ENCODE peak calls at places on chromosomes 11 and 22, in ten cellular contexts. One of them, this sample, is unnamed.

GRCh38 chr11:75576445-75577049 is 14.5 kb downstream of the SERPINH1 start:
- DNase-seq in GM12878: peak
- DNase-seq in stimulated activated CD4-positive, alpha-beta T cell treated with anti-CD3 and anti-CD28 coated beads, Interleukin-1b, Interleukin-23, amount 100 ng/mL, for 1 hour: no peak
- DNase-seq in NAMALWA: peak
- DNase-seq in LoVo: peak
- DNase-seq in fibroblast of villous mesenchyme: peak
- DNase-seq in mucosa of gallbladder: peak
- DNase-seq in renal cortical epithelial cell: peak
- DNase-seq in NCI-H1092: no peak
- DNase-seq in NCI-H524: no peak
- DNase-seq in this sample: peak

GRCh38 chr11:134271978-134272377 is 4.2 kb upstream of the GLB1L3 start:
- DNase-seq in NCI-H1092: no peak
- DNase-seq in mucosa of gallbladder: no peak
- DNase-seq in fibroblast of villous mesenchyme: no peak
- DNase-seq in NAMALWA: no peak
- DNase-seq in LoVo: no peak
- DNase-seq in renal cortical epithelial cell: no peak
- DNase-seq in NCI-H524: no peak
- DNase-seq in GM12878: no peak
- DNase-seq in stimulated activated CD4-positive, alpha-beta T cell treated with anti-CD3 and anti-CD28 coated beads, Interleukin-1b, Interleukin-23, amount 100 ng/mL, for 1 hour: no peak
- DNase-seq in this sample: no peak

GRCh38 chr22:24683671-24684070 is 80.7 kb downstream of the GGT1 start:
- DNase-seq in NCI-H1092: no peak
- DNase-seq in NAMALWA: no peak
- DNase-seq in fibroblast of villous mesenchyme: peak
- DNase-seq in mucosa of gallbladder: no peak
- DNase-seq in NCI-H524: no peak
- DNase-seq in renal cortical epithelial cell: no peak
- DNase-seq in LoVo: no peak
- DNase-seq in stimulated activated CD4-positive, alpha-beta T cell treated with anti-CD3 and anti-CD28 coated beads, Interleukin-1b, Interleukin-23, amount 100 ng/mL, for 1 hour: no peak
- DNase-seq in GM12878: no peak
- DNase-seq in this sample: no peak

GRCh38 chr22:27278986-27279385 is 522.6 kb downstream of the MN1 start:
- DNase-seq in NCI-H524: no peak
- DNase-seq in stimulated activated CD4-positive, alpha-beta T cell treated with anti-CD3 and anti-CD28 coated beads, Interleukin-1b, Interleukin-23, amount 100 ng/mL, for 1 hour: no peak
- DNase-seq in NCI-H1092: no peak
- DNase-seq in renal cortical epithelial cell: no peak
- DNase-seq in LoVo: peak
- DNase-seq in NAMALWA: no peak
- DNase-seq in GM12878: no peak
- DNase-seq in mucosa of gallbladder: no peak
- DNase-seq in fibroblast of villous mesenchyme: no peak
- DNase-seq in this sample: no peak

GRCh38 chr22:24555160-24555495 is 190 bp upstream of the GUCD1 start:
- DNase-seq in NCI-H524: peak
- DNase-seq in NAMALWA: peak
- DNase-seq in GM12878: peak
- DNase-seq in renal cortical epithelial cell: peak
- DNase-seq in LoVo: peak
- DNase-seq in NCI-H1092: peak
- DNase-seq in fibroblast of villous mesenchyme: peak
- DNase-seq in mucosa of gallbladder: peak
- DNase-seq in stimulated activated CD4-positive, alpha-beta T cell treated with anti-CD3 and anti-CD28 coated beads, Interleukin-1b, Interleukin-23, amount 100 ng/mL, for 1 hour: peak
- DNase-seq in this sample: peak

GRCh38 chr11:130051077-130051476 is 18.6 kb upstream of the APLP2 start:
- DNase-seq in NAMALWA: no peak
- DNase-seq in stimulated activated CD4-positive, alpha-beta T cell treated with anti-CD3 and anti-CD28 coated beads, Interleukin-1b, Interleukin-23, amount 100 ng/mL, for 1 hour: no peak
- DNase-seq in renal cortical epithelial cell: no peak
- DNase-seq in NCI-H524: no peak
- DNase-seq in NCI-H1092: no peak
- DNase-seq in mucosa of gallbladder: no peak
- DNase-seq in LoVo: no peak
- DNase-seq in GM12878: no peak
- DNase-seq in fibroblast of villous mesenchyme: peak
- DNase-seq in this sample: no peak

GRCh38 chr11:122598971-122599370 is 56.6 kb upstream of the UBASH3B start:
- DNase-seq in LoVo: no peak
- DNase-seq in mucosa of gallbladder: no peak
- DNase-seq in stimulated activated CD4-positive, alpha-beta T cell treated with anti-CD3 and anti-CD28 coated beads, Interleukin-1b, Interleukin-23, amount 100 ng/mL, for 1 hour: no peak
- DNase-seq in NAMALWA: no peak
- DNase-seq in NCI-H524: no peak
- DNase-seq in renal cortical epithelial cell: peak
- DNase-seq in fibroblast of villous mesenchyme: no peak
- DNase-seq in NCI-H1092: no peak
- DNase-seq in GM12878: no peak
- DNase-seq in this sample: no peak

GRCh38 chr22:49606562-49606961 is 221.1 kb downstream of the BRD1 start:
- DNase-seq in fibroblast of villous mesenchyme: no peak
- DNase-seq in renal cortical epithelial cell: no peak
- DNase-seq in NCI-H524: no peak
- DNase-seq in mucosa of gallbladder: no peak
- DNase-seq in NCI-H1092: no peak
- DNase-seq in NAMALWA: no peak
- DNase-seq in GM12878: no peak
- DNase-seq in LoVo: no peak
- DNase-seq in stimulated activated CD4-positive, alpha-beta T cell treated with anti-CD3 and anti-CD28 coated beads, Interleukin-1b, Interleukin-23, amount 100 ng/mL, for 1 hour: no peak
- DNase-seq in this sample: no peak

GRCh38 chr11:127117231-127117671 is 116.7 kb upstream of the KIRREL3 start:
- DNase-seq in NCI-H524: no peak
- DNase-seq in LoVo: no peak
- DNase-seq in NAMALWA: no peak
- DNase-seq in stimulated activated CD4-positive, alpha-beta T cell treated with anti-CD3 and anti-CD28 coated beads, Interleukin-1b, Interleukin-23, amount 100 ng/mL, for 1 hour: no peak
- DNase-seq in GM12878: no peak
- DNase-seq in mucosa of gallbladder: peak
- DNase-seq in renal cortical epithelial cell: no peak
- DNase-seq in NCI-H1092: no peak
- DNase-seq in fibroblast of villous mesenchyme: no peak
- DNase-seq in this sample: peak

GRCh38 chr11:1023811-1024596 is 12.5 kb downstream of the MUC6 start:
- DNase-seq in NAMALWA: no peak
- DNase-seq in fibroblast of villous mesenchyme: no peak
- DNase-seq in renal cortical epithelial cell: no peak
- DNase-seq in NCI-H524: no peak
- DNase-seq in GM12878: no peak
- DNase-seq in LoVo: no peak
- DNase-seq in stimulated activated CD4-positive, alpha-beta T cell treated with anti-CD3 and anti-CD28 coated beads, Interleukin-1b, Interleukin-23, amount 100 ng/mL, for 1 hour: no peak
- DNase-seq in mucosa of gallbladder: no peak
- DNase-seq in NCI-H1092: no peak
- DNase-seq in this sample: no peak

GRCh38 chr22:31929126-31929928 is 15.0 kb upstream of the YWHAH start:
- DNase-seq in renal cortical epithelial cell: no peak
- DNase-seq in stimulated activated CD4-positive, alpha-beta T cell treated with anti-CD3 and anti-CD28 coated beads, Interleukin-1b, Interleukin-23, amount 100 ng/mL, for 1 hour: no peak
- DNase-seq in LoVo: no peak
- DNase-seq in mucosa of gallbladder: no peak
- DNase-seq in NAMALWA: no peak
- DNase-seq in fibroblast of villous mesenchyme: peak
- DNase-seq in GM12878: no peak
- DNase-seq in NCI-H1092: no peak
- DNase-seq in NCI-H524: no peak
- DNase-seq in this sample: no peak